ENCODE peak calls at places on chromosome 10, in four cellular contexts. O is PC-3, F is tibial nerve, N is ovary. K is an unnamed sample. For H3K27me3, the result is how much of the 10 kb centered on the place peaks cover.

GRCh38 chr10:72328045-72328828 is 26.5 kb downstream of the DNAJB12 start:
- DNase-seq in F (peak), N (peak), O (peak), K (peak)

GRCh38 chr10:119597405-119598186 is 832 bp upstream of the TIAL1 start:
- DNase-seq in O (no peak), F (no peak), N (no peak), K (no peak)

GRCh38 chr10:55881588-55881987 is 479.5 kb downstream of the ZWINT start:
- DNase-seq in O (no peak), N (no peak), F (no peak), K (no peak)

GRCh38 chr10:5530412-5530806 is 5.6 kb downstream of the CALML3 start:
- DNase-seq in F (no peak), N (no peak), O (no peak), K (no peak)

GRCh38 chr10:48981310-48981907 is 41.8 kb upstream of the LRRC18 start:
- DNase-seq in O (peak), F (peak), N (peak), K (no peak)

GRCh38 chr10:122774269-122774668 is 71.4 kb downstream of the CUZD1 start:
- DNase-seq in N (no peak), O (no peak), F (no peak), K (no peak)

GRCh38 chr10:27252267-27253000 is 11.8 kb upstream of the ACBD5 start:
- DNase-seq in O (no peak), N (peak), F (peak), K (no peak)

GRCh38 chr10:98855403-98856189 is 380.1 kb downstream of the HPSE2 start:
- DNase-seq in F (no peak), N (no peak), O (no peak), K (no peak)

GRCh38 chr10:17795088-17795487 is 14.1 kb upstream of the MRC1 start:
- DNase-seq in O (no peak), F (no peak), N (no peak), K (no peak)

GRCh38 chr10:76012928-76013327 is 581.5 kb downstream of the LRMDA start:
- DNase-seq in F (no peak), O (no peak), N (no peak), K (no peak)

GRCh38 chr10:76002262-76002854 is 570.9 kb downstream of the LRMDA start:
- DNase-seq in F (no peak), N (no peak), O (no peak), K (no peak)

GRCh38 chr10:76009531-76009930 is 578.1 kb downstream of the LRMDA start:
- DNase-seq in N (no peak), O (peak), F (no peak), K (no peak)

GRCh38 chr10:76010703-76011102 is 579.3 kb downstream of the LRMDA start:
- DNase-seq in F (no peak), N (no peak), O (peak), K (no peak)

DNA sequence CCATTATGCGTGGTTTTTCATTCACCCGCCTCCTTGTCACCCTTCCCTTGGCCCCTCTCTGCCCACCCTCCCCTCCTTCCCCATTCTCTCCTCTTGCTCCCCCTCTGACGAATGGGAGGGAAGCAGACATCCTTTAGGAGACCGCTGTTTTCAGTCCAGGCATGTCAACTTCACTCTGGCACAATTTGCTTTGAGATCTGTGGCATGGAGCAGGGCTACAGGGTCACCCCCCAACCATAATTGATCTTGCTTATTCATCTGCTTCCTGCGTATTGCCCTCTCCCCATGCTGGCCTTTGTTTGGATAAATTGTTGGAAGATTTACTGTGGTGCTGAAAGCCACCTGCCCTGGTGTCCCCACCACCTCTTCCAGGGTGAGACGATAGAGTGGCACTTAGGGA is 575.8 kb downstream of the LRMDA start:
- DNase-seq in N (no peak), O (no peak), F (no peak), K (no peak)
- H3K27me3 ChIP-seq in N (under half), O (half or more), F (under half), K (under half)

DNA sequence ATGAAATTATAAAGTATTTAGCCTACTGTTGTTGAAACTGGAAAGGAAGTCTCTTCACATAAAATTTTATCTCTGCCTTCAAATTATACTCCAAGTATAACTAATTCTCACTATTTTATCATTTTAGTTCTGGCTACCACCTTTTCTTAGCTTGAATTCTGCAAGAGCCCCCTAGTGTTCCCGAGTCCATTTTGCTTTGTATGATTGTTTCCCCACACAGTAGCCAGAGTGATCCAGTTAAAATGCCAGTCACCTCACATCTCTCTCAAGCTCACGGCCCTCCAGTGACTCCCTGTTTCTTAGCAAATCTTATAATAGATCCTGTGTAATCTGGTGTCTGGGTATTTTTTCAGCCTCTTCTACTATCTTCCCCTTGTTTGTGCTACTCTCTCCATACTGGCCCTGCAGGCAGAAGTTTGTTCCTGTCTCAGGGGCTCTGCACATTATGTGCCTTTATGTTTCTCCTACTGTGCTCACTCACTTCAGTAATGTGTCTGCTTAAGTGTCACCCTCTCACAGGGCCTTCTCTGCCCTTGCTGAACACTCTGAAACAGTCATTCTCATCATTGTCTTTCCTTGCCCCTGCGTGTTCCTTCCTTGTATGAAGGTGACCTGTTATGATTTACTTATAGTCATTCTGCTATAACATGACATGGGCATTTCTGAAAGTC is 8.9 kb downstream of the WAC start:
- DNase-seq in O (no peak), N (no peak), F (no peak), K (no peak)
- TF ChIP-seq CTCF in O (peak), N (no peak), F (no peak), K (no peak)

GRCh38 chr10:32961343-32961891 is 3.4 kb upstream of the ITGB1 start:
- DNase-seq in N (no peak), O (no peak), F (no peak), K (no peak)
- H3K27me3 ChIP-seq in N (under half), O (under half), F (under half), K (under half)

GRCh38 chr10:125082881-125083575 is 77.3 kb downstream of the CTBP2 start:
- DNase-seq in O (no peak), F (no peak), N (peak), K (no peak)

GRCh38 chr10:125086716-125087115 is 73.6 kb downstream of the CTBP2 start:
- DNase-seq in N (peak), O (no peak), F (no peak), K (no peak)

GRCh38 chr10:125085281-125085680 is 75.1 kb downstream of the CTBP2 start:
- DNase-seq in F (no peak), N (no peak), O (no peak), K (no peak)

GRCh38 chr10:125083576-125083920 is 76.8 kb downstream of the CTBP2 start:
- DNase-seq in F (no peak), O (no peak), N (peak), K (no peak)

GRCh38 chr10:125084191-125085186 is 75.9 kb downstream of the CTBP2 start:
- DNase-seq in N (peak), F (no peak), O (peak), K (peak)
- TF ChIP-seq CTCF in N (peak), F (no peak), O (peak), K (peak)

DNA sequence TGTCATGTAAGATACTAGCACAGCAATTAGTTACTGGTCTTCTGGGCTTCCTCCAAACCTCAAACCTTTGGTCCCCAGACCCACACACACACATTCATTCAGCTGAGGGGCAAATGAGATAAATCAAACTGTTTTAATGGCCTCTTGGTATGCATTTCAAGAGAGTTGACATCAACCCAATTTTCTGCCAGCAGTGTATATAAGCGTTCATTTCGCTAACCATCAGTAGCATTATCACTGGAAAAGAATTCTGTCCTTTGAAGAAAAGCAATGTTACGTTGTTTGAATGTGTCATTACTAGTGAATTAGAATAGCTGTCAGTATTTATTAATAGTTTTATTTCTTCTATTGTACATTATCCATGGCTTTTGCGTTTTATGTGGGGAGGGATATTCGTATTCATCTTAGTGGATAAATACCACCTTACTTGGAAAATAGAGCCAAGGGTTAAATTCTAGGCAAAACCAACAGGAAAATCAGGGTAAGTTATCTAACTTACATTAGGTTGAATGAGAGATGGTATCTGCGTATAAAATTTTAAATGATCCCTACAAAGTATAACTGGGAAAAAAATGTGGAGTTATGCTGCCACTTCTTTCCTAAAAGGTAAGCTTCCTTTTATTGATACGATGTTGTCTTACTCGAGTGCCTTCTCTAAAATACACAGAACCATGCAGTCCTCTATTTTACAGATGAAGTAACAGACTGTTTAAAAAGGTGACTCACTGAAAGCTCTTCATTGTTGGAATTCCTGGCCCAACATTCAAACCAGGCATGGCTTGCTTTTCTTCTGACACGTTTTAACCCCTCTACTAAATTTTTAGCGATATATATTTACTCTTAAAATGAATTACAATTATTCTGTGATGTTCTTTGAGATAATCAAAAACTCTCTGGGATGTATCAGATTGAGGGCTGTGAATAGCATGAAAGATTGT is 2.0 kb upstream of the ZMYND11 start:
- DNase-seq in O (peak), N (no peak), F (no peak), K (no peak)
- H3K27me3 ChIP-seq in O (under half), N (under half), F (under half), K (under half)